ENCODE peak calls at places on chromosomes 2 and 18, in six cellular contexts. N is fibroblast of lung, K is mammary epithelial cell, Y is body of pancreas, I is upper lobe of right lung, D is hepatocyte. P is an unnamed sample. For H3K27me3, the result is how much of the 10 kb centered on the place peaks cover.

GRCh38 chr2:200742426-200742825 is 69.3 kb upstream of the BZW1 start:
- DNase-seq in N (peak), D (no peak), K (no peak), Y (no peak), I (peak), P (no peak)

GRCh38 chr2:88692187-88692586 is 714 bp downstream of the RPIA start:
- DNase-seq in I (peak), N (peak), K (no peak), D (peak), Y (peak), P (no peak)

GRCh38 chr2:10473121-10473756 is 25.1 kb upstream of the ODC1 start:
- DNase-seq in I (peak), K (no peak), Y (no peak), N (no peak), D (no peak), P (no peak)

GRCh38 chr18:5414546-5414945 is 119.0 kb upstream of the ZBTB14 start:
- DNase-seq in N (no peak), I (no peak), D (no peak), K (no peak), Y (no peak), P (no peak)

GRCh38 chr2:235500761-235501662 is 7.2 kb downstream of the AGAP1 start:
- DNase-seq in K (peak), I (no peak), D (no peak), N (peak), Y (no peak), P (no peak)

GRCh38 chr18:57027190-57027708 is 119.6 kb upstream of the BOD1L2 start:
- DNase-seq in K (no peak), D (no peak), Y (no peak), I (no peak), N (no peak), P (no peak)

GRCh38 chr2:130154773-130155765 is 10.2 kb upstream of the CCDC74B start:
- DNase-seq in D (no peak), I (peak), N (no peak), K (no peak), Y (no peak), P (no peak)

GRCh38 chr2:233976690-233977294 is 59.6 kb downstream of the TRPM8 start:
- DNase-seq in Y (no peak), N (peak), D (peak), K (peak), I (no peak), P (peak)

GRCh38 chr18:32930695-32931301 is 158.0 kb upstream of the KLHL14 start:
- DNase-seq in I (no peak), K (peak), D (peak), Y (no peak), N (peak), P (no peak)
- TF ChIP-seq CTCF in I (peak), K (peak), D (peak), Y (peak), N (peak), P (peak)

GRCh38 chr2:193537531-193537930 is 1342.8 kb upstream of the TMEFF2 start:
- DNase-seq in K (no peak), Y (no peak), D (no peak), N (no peak), I (no peak), P (no peak)
- H3K27me3 ChIP-seq in K (under half), Y (under half), D (under half), N (under half), I (under half), P (under half)

DNA sequence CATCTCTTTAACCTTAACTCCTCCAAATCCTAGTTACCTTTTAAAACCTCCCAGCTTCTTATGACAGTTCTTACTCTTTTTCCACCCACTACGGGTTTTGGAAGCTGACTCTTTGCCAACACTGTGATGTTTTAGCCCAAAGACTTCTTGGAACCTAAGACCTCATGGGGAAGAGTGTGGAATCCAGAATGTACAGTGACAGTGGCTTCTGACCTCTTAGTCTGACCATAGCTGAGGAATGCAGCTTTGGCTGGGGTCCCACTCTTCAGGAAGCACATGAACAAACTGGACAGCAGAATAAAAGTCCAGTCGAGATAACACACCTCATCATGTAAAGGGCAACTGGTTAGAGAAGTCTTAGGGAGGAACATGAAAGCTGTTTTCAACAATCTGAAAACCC is 161.1 kb upstream of the PKDCC start:
- DNase-seq in N (peak), I (no peak), D (no peak), Y (no peak), K (no peak), P (no peak)
- H3K4me3 ChIP-seq in N (no peak), I (no peak), D (no peak), Y (no peak), K (no peak), P (no peak)

DNA sequence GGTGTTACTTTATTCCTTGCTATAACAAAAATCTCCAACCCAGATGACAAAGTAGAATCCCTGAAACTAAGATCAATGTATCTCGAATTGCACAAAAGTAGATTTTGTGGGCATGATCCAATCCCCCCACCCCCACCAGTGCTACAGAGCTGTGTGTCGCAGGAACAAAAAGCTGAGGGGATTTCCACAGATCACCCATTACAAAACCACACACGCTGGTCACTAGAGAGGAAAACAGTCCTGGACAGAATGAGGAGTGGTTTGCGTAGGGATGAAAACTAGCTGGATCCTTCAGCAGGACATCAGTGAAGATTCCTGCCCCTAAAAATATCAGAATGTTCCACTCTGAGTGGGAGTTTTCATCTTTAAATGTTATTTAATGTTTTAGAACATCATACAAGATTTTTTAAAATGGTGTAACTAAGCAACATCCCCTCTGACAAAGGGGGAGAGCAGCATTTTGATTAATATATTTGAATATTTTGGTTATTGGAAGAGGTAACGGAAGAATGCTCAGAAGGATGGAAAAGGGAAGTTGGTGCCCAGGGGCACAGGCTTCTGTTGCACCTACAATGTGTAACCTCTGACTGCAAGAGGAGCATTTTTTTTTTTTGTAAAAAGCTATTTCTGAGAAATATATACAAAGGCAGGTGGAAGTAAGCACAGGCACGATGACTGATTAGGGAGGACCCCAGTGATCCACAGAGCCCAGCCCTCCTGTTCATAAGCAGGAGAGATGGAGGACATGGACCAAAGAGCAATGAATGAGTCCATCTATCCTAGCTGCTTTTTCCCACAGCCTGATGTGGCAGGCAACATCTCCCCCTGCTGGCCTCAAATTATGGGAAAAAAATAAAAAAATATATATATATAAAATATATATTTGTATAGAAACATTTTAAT is 165.6 kb upstream of the STK17B start:
- DNase-seq in N (peak), K (peak), I (no peak), Y (no peak), D (peak), P (no peak)
- TF ChIP-seq CTCF in N (peak), K (peak), I (peak), Y (peak), D (peak), P (peak)

DNA sequence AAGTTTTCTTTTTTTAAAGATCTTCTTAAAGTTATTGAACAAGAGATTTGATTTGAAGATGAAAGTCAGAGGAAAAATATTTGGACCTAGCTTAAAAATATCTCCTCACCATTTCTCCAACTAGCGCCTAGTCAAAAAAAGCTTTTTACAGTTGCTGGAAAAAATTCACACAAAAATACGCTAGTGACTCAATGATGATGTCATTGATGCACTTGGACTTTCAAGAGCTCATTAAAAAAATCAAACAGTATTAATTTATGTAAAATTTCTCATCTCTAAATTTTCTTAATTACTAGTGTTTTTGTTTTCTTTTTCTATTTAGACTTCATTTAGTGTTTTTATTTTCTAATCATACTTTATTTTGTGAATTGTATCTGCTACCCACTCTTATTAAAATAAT is 41.8 kb downstream of the CIB4 start:
- DNase-seq in K (no peak), I (no peak), D (no peak), N (no peak), Y (no peak), P (no peak)
- H3K27me3 ChIP-seq in K (under half), I (under half), D (under half), N (under half), Y (under half), P (under half)